ENCODE peak calls at places on chromosome 1, in ten cellular contexts. F is tibial nerve; N is heart left ventricle; A is cardiac muscle cell; U is esophagus squamous epithelium; Z is CD4-positive, alpha-beta T cell; W is B cell; K is GM06990; O is colonic mucosa; M is astrocyte. S is an unnamed sample.
A peak's percentile ranks its signal among the peaks of the same experiment; 100 is the strongest.

GRCh38 chr1:2019571-2020309 is 595 bp downstream of the GABRD start:
- DNase-seq in M (no peak), K (no peak), U (no peak), N (no peak), Z (no peak), O (no peak), F (no peak), W (no peak), A (peak; percentile 79), S (no peak)

GRCh38 chr1:232634086-232634485 is 4.2 kb upstream of the SIPA1L2 start:
- DNase-seq in U (no peak), O (peak; percentile 74), K (no peak), Z (no peak), W (no peak), N (peak; percentile 48), M (no peak), A (no peak), F (no peak), S (no peak)

GRCh38 chr1:102241431-102242338 is 245.0 kb upstream of the OLFM3 start:
- DNase-seq in O (no peak), U (no peak), M (no peak), A (no peak), W (no peak), K (no peak), F (no peak), Z (no peak), N (no peak), S (no peak)

GRCh38 chr1:221868894-221869293 is 127.0 kb upstream of the DUSP10 start:
- DNase-seq in A (no peak), Z (no peak), W (no peak), M (peak; percentile 85), N (no peak), O (no peak), F (no peak), U (no peak), K (no peak), S (no peak)

GRCh38 chr1:111576547-111576946 is 43.0 kb upstream of the RAP1A start:
- DNase-seq in Z (no peak), F (no peak), N (no peak), M (no peak), A (no peak), W (no peak), K (no peak), U (no peak), O (peak; percentile 83), S (no peak)

GRCh38 chr1:40582121-40582520 is 50.7 kb downstream of the ZNF684 start:
- DNase-seq in N (no peak), M (peak; percentile 81), F (no peak), Z (no peak), K (no peak), O (no peak), W (no peak), U (no peak), A (no peak), S (no peak)

GRCh38 chr1:222283147-222283768 is 264.6 kb downstream of the HHIPL2 start:
- DNase-seq in K (no peak), Z (no peak), O (no peak), W (no peak), A (no peak), M (peak; percentile 38), U (no peak), N (no peak), F (no peak), S (no peak)

GRCh38 chr1:24551910-24552571 is 3.8 kb upstream of the NCMAP start:
- DNase-seq in F (no peak), M (peak; percentile 9), Z (no peak), A (peak; percentile 40), W (no peak), O (no peak), K (no peak), U (no peak), N (no peak), S (no peak)

GRCh38 chr1:20058531-20058930 is 11.5 kb upstream of the PLA2G5 start:
- DNase-seq in K (no peak), A (no peak), O (peak; percentile 16), W (no peak), F (no peak), N (no peak), M (peak; percentile 94), Z (peak; percentile 28), U (no peak), S (no peak)

GRCh38 chr1:154609398-154610380 is 1.7 kb upstream of the ADAR start:
- DNase-seq in A (no peak), O (peak; percentile 24), M (no peak), U (no peak), Z (peak; percentile 57), F (no peak), K (peak; percentile 36), W (peak; percentile 30), N (no peak), S (peak; percentile 62)

GRCh38 chr1:174689524-174689923 is 241.8 kb downstream of the GPR52 start:
- DNase-seq in O (peak; percentile 36), M (no peak), F (no peak), W (no peak), K (no peak), Z (no peak), U (no peak), A (no peak), N (no peak), S (no peak)

GRCh38 chr1:110003747-110004428 is 19.3 kb downstream of the AHCYL1 start:
- DNase-seq in N (peak; percentile 69), F (peak; percentile 30), O (peak; percentile 72), W (peak; percentile 20), A (peak; percentile 69), K (peak; percentile 41), Z (peak; percentile 15), U (no peak), M (peak; percentile 99), S (no peak)

GRCh38 chr1:9724706-9725476 is 73.4 kb downstream of the PIK3CD start:
- DNase-seq in K (no peak), N (no peak), F (no peak), Z (peak; percentile 71), A (peak; percentile 69), M (no peak), O (peak; percentile 65), W (peak; percentile 79), U (no peak), S (peak; percentile 59)

GRCh38 chr1:233293556-233294446 is 1.7 kb downstream of the PCNX2 start:
- DNase-seq in U (no peak), Z (no peak), O (no peak), K (no peak), N (no peak), F (no peak), A (no peak), W (no peak), M (no peak), S (no peak)

GRCh38 chr1:27298632-27299384 is 23.2 kb upstream of the TMEM222 start:
- DNase-seq in A (no peak), U (no peak), W (no peak), K (no peak), O (no peak), Z (no peak), N (peak; percentile 38), F (no peak), M (no peak), S (no peak)

GRCh38 chr1:194342484-194343262 is 1156.3 kb upstream of the B3GALT2 start:
- DNase-seq in O (no peak), A (no peak), W (no peak), U (no peak), Z (no peak), K (no peak), N (no peak), F (no peak), M (no peak), S (no peak)
- TF ChIP-seq CTCF in O (no peak), A (no peak), W (no peak), U (no peak), Z (no peak), K (peak; percentile 50), N (no peak), F (no peak), M (no peak), S (no peak)

GRCh38 chr1:37620707-37621106 is 14.0 kb downstream of the RSPO1 start:
- DNase-seq in Z (no peak), F (no peak), W (no peak), U (no peak), M (no peak), A (no peak), N (no peak), O (no peak), K (no peak), S (no peak)

GRCh38 chr1:37628026-37628556 is 6.6 kb downstream of the RSPO1 start:
- DNase-seq in N (no peak), K (no peak), A (no peak), Z (no peak), W (no peak), M (no peak), F (no peak), U (no peak), O (no peak), S (no peak)

GRCh38 chr1:37616330-37616729 is 18.4 kb downstream of the RSPO1 start:
- DNase-seq in A (no peak), O (no peak), M (no peak), N (no peak), U (no peak), W (no peak), Z (no peak), F (no peak), K (no peak), S (no peak)

GRCh38 chr1:37621326-37621870 is 13.3 kb downstream of the RSPO1 start:
- DNase-seq in N (no peak), U (no peak), F (no peak), Z (no peak), W (no peak), K (no peak), M (no peak), O (no peak), A (no peak), S (no peak)

GRCh38 chr1:37622131-37622530 is 12.6 kb downstream of the RSPO1 start:
- DNase-seq in K (no peak), N (no peak), O (no peak), Z (no peak), M (no peak), U (no peak), A (no peak), F (no peak), W (no peak), S (no peak)
- TF ChIP-seq CTCF in K (peak; percentile 33), N (no peak), O (no peak), Z (no peak), M (no peak), U (no peak), A (no peak), F (no peak), W (no peak), S (no peak)

DNA sequence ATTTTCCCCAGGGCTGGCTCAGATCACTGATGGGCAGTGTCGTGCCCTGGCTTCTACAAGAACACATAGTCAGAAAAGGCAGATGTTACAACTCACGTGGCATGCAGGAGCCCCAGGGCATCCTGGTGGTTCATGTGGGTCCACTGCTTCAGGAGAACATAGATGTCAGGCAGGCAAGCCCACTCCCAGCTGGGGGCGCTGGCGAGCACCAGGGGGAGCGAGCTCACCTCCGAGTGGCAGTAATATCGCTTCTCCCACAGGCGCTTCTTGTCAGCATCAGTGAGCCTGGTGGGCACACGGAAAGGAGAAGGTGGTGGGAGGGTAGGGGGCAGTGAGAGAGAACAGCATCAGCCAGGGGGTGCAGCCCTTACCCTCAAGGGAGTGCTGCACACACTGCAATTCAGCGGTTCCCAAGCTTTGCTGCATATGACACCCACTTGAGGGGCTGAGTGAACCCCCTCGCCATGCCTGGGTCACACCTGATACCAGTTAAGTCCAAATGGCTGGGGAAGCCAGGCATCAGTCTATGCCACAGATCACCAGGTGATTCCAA is 34.3 kb upstream of the PPP1R15B start:
- DNase-seq in A (peak; percentile 10), M (no peak), K (peak; percentile 73), F (no peak), Z (peak; percentile 42), O (peak; percentile 74), N (no peak), W (peak; percentile 62), U (no peak), S (peak; percentile 54)
- TF ChIP-seq CTCF in A (peak; percentile 55), M (no peak), K (peak; percentile 65), F (no peak), Z (no peak), O (no peak), N (no peak), W (no peak), U (peak; percentile 4), S (no peak)

GRCh38 chr1:101128211-101128727 is 102.7 kb upstream of the DPH5 start:
- DNase-seq in A (no peak), O (no peak), W (peak; percentile 61), U (no peak), M (no peak), N (no peak), F (no peak), Z (peak; percentile 15), K (peak; percentile 49), S (peak; percentile 28)
- TF ChIP-seq CTCF in A (no peak), O (no peak), W (no peak), U (no peak), M (no peak), N (no peak), F (no peak), Z (no peak), K (no peak), S (no peak)